ENCODE peak calls at places on chromosomes 3 and 15, in seven cellular contexts. W, X, L, U, T, G and J are unnamed samples.

GRCh38 chr3:193489949-193490348 is 64.7 kb downstream of the ATP13A4 start:
- DNase-seq in T (no peak), X (no peak), W (no peak), L (no peak), G (no peak), U (peak; percentile 65), J (no peak)

GRCh38 chr15:59644757-59645156 is 12.6 kb downstream of the GTF2A2 start:
- DNase-seq in X (no peak), T (no peak), G (no peak), U (no peak), L (no peak), W (no peak), J (no peak)

GRCh38 chr3:184198509-184198908 is 12.5 kb downstream of the ABCF3 start:
- DNase-seq in W (no peak), U (no peak), T (no peak), X (no peak), G (no peak), L (no peak), J (no peak)

GRCh38 chr3:123635220-123635619 is 50.4 kb upstream of the HACD2 start:
- DNase-seq in U (no peak), L (no peak), T (no peak), G (no peak), X (no peak), W (no peak), J (no peak)

GRCh38 chr3:32883817-32884216 is 66.0 kb downstream of the TRIM71 start:
- DNase-seq in T (no peak), U (no peak), X (no peak), L (no peak), G (no peak), W (no peak), J (no peak)

GRCh38 chr3:12180218-12180617 is 21.5 kb upstream of the TIMP4 start:
- DNase-seq in L (peak; percentile 88), W (peak; percentile 91), X (no peak), U (no peak), T (peak; percentile 63), G (no peak), J (no peak)

GRCh38 chr3:114451051-114451451 is 157.2 kb downstream of the TIGIT start:
- DNase-seq in X (no peak), G (no peak), L (no peak), W (peak; percentile 16), T (no peak), U (peak; percentile 75), J (no peak)

GRCh38 chr3:159075302-159075701 is 273.4 kb downstream of the MFSD1 start:
- DNase-seq in W (no peak), X (no peak), T (no peak), G (no peak), U (no peak), L (no peak), J (no peak)

GRCh38 chr15:99944131-99944530 is 210.9 kb upstream of the LYSMD4 start:
- DNase-seq in W (no peak), T (no peak), L (no peak), X (no peak), U (no peak), G (no peak), J (no peak)

GRCh38 chr15:89143503-89144162 is 55.4 kb downstream of the ABHD2 start:
- DNase-seq in W (peak; percentile 95), G (no peak), T (no peak), X (no peak), U (no peak), L (peak; percentile 95), J (no peak)

GRCh38 chr3:194134231-194134756 is 1.7 kb upstream of the HES1 start:
- DNase-seq in X (no peak), G (no peak), W (peak; percentile 93), U (peak; percentile 98), L (no peak), T (no peak), J (peak; percentile 75)

GRCh38 chr3:189744235-189744634 is 113.0 kb downstream of the TP63 start:
- DNase-seq in W (no peak), T (no peak), L (no peak), G (no peak), X (no peak), U (no peak), J (no peak)

GRCh38 chr3:1987983-1988382 is 110.7 kb upstream of the CNTN4 start:
- DNase-seq in X (no peak), U (no peak), L (peak; percentile 14), G (peak; percentile 21), W (no peak), T (peak; percentile 22), J (no peak)

GRCh38 chr3:13548696-13549512 is at the start of gene FBLN2:
- DNase-seq in G (no peak), X (peak; percentile 71), T (no peak), W (peak; percentile 71), U (no peak), L (peak; percentile 48), J (peak; percentile 55)

GRCh38 chr15:89900849-89901248 is 7.1 kb upstream of the AP3S2 start:
- DNase-seq in L (no peak), W (no peak), G (no peak), T (no peak), X (no peak), U (no peak), J (no peak)

GRCh38 chr3:63467392-63467791 is 185.1 kb upstream of the SNTN start:
- DNase-seq in T (no peak), G (no peak), X (no peak), W (no peak), U (no peak), L (no peak), J (no peak)

GRCh38 chr3:16456784-16457415 is 56.6 kb downstream of the RFTN1 start:
- DNase-seq in X (no peak), L (peak; percentile 62), W (peak; percentile 74), U (no peak), T (peak; percentile 30), G (no peak), J (no peak)

GRCh38 chr15:90648137-90649070 is 68.7 kb upstream of the BLM start:
- DNase-seq in G (peak; percentile 51), L (peak; percentile 80), T (peak; percentile 75), X (no peak), W (peak; percentile 83), U (peak; percentile 65), J (peak; percentile 84)

DNA sequence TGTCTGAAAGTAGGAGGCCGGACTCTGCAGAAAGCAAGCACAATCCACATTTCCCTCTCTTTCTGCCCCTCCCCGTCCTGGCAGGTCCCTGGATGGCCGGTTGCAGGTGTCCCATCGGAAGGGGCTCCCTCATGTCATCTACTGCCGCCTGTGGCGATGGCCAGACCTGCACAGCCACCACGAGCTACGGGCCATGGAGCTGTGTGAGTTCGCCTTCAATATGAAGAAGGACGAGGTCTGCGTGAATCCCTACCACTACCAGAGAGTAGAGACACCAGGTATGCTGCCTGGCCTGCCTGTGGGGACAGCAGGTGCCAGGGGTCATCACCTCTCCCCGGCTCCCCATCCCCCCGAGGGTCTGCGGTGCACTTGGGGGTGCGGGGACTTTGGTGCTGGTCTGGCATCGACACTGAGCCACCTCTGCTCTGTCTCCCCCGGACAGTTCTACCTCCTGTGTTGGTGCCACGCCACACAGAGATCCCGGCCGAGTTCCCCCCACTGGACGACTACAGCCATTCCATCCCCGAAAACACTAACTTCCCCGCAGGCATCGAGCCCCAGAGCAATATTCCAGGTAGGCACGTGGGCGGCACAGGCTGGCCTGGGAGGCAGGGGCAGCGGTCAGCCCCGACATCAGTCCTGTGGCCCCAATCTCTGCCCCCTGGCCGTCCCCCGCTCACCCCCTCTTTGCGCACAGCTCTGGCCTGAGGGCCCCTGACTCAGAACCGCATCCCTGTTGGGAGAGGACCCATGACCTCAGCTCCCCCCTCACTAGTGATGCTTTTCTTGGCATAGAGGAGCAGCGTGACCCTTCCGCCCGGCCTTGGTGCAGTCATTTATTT is 89.4 kb downstream of the AAGAB start:
- DNase-seq in X (peak; percentile 87), G (no peak), L (peak; percentile 55), T (no peak), U (no peak), W (peak; percentile 50), J (no peak)
- TF ChIP-seq CTCF in X (peak; percentile 47), G (no peak), L (peak; percentile 4), T (no peak), U (no peak), W (no peak), J (no peak)

GRCh38 chr3:52233968-52234367 is 5.0 kb downstream of the TWF2 start:
- DNase-seq in T (no peak), X (no peak), G (no peak), U (no peak), W (no peak), L (no peak), J (no peak)
- TF ChIP-seq CTCF in T (no peak), X (no peak), G (no peak), U (no peak), W (no peak), L (no peak), J (no peak)

GRCh38 chr3:18295171-18295920 is 129.8 kb downstream of the SATB1 start:
- DNase-seq in X (peak; percentile 92), U (peak; percentile 52), W (peak; percentile 66), T (peak; percentile 53), L (peak; percentile 57), G (peak; percentile 35), J (peak; percentile 49)
- TF ChIP-seq CTCF in X (peak; percentile 93), U (peak; percentile 88), W (peak; percentile 73), T (peak; percentile 55), L (peak; percentile 62), G (peak; percentile 52), J (peak; percentile 80)

DNA sequence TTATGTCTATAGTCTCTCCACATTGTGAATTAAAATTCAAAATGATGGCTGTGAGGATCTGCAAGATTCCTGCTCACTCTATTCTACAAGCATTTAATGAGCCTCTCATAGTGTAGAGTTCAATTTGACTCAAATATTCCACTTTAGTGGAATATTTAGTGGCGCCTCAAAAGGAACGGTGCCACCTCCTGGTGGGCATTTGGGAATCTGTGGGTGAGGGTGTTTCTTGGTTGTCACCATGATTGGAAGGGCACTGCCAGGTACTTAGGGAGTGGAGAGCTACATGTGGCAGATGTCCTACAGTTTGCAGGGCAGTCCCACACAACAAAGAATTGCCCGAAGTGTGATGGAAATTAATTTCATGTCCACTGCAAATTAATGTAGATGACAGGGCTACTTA is 21.5 kb upstream of the KCNMB3 start:
- DNase-seq in L (peak; percentile 29), G (no peak), U (no peak), X (no peak), T (no peak), W (peak; percentile 25), J (no peak)
- TF ChIP-seq CTCF in L (peak; percentile 41), G (no peak), U (peak; percentile 13), X (peak; percentile 37), T (no peak), W (peak; percentile 42), J (no peak)

GRCh38 chr3:105518806-105519418 is 152.2 kb downstream of the ALCAM start:
- DNase-seq in L (peak; percentile 85), G (no peak), X (no peak), W (peak; percentile 80), T (no peak), U (peak; percentile 68), J (peak; percentile 44)
- TF ChIP-seq CTCF in L (peak; percentile 54), G (peak; percentile 59), X (peak; percentile 82), W (peak; percentile 52), T (peak; percentile 62), U (peak; percentile 67), J (no peak)

GRCh38 chr15:92418864-92419263 is 25.2 kb downstream of the ST8SIA2 start:
- DNase-seq in X (peak; percentile 45), L (no peak), G (no peak), T (no peak), U (no peak), W (no peak), J (no peak)
- TF ChIP-seq CTCF in X (peak; percentile 37), L (no peak), G (no peak), T (no peak), U (no peak), W (no peak), J (no peak)